ENCODE peak calls at places on chromosomes 1 and 21, in ten cellular contexts. O is amygdala; J is HCT116; V is NCI-H69; R is PC-3; A is SJSA1; P is T1000; L is stimulated activated CD4-positive, alpha-beta T cell treated with anti-CD3 and anti-CD28 coated beads, TNF-alpha, amount 100 ng/mL, for 4 hours; G is activated T-helper 9 cell treated with anti-CD3 and anti-CD28 coated beads, Interleukin-2, amount 50 U/mL, for 16 hours; K is left cardiac atrium. W is an unnamed sample.

GRCh38 chr1:102852583-102852982 is 255.7 kb downstream of the COL11A1 start:
- DNase-seq in O (no peak), J (no peak), V (no peak), R (peak), A (no peak), P (no peak), L (no peak), G (no peak), K (no peak), W (no peak)

GRCh38 chr1:172906778-172907592 is 143.8 kb downstream of the TNFSF18 start:
- DNase-seq in O (no peak), J (peak), V (no peak), R (peak), A (peak), P (peak), L (peak), G (no peak), K (no peak), W (peak)

GRCh38 chr1:93592636-93592949 is 89.0 kb downstream of the BCAR3 start:
- DNase-seq in O (no peak), J (no peak), V (peak), R (no peak), A (no peak), P (no peak), L (no peak), G (no peak), K (no peak), W (no peak)

GRCh38 chr1:234238060-234238459 is 135.2 kb upstream of the COA6 start:
- DNase-seq in O (no peak), J (no peak), V (peak), R (no peak), A (no peak), P (no peak), L (no peak), G (no peak), K (no peak), W (no peak)

GRCh38 chr1:26224606-26225005 is 9.4 kb upstream of the CEP85 start:
- DNase-seq in O (no peak), J (no peak), V (no peak), R (no peak), A (no peak), P (no peak), L (no peak), G (no peak), K (no peak), W (no peak)

GRCh38 chr1:193706763-193707162 is 520.4 kb upstream of the B3GALT2 start:
- DNase-seq in O (no peak), J (no peak), V (no peak), R (no peak), A (no peak), P (no peak), L (no peak), G (no peak), K (no peak), W (no peak)

GRCh38 chr1:247013391-247013790 is 5.5 kb upstream of the ZNF695 start:
- DNase-seq in O (no peak), J (no peak), V (no peak), R (no peak), A (no peak), P (no peak), L (no peak), G (no peak), K (no peak), W (no peak)

GRCh38 chr1:121546830-121547680 is 362.3 kb downstream of the SRGAP2C start:
- DNase-seq in O (no peak), J (no peak), V (no peak), R (peak), A (no peak), P (peak), L (no peak), G (no peak), K (no peak), W (no peak)

GRCh38 chr1:31428436-31429221 is 15.6 kb downstream of the SERINC2 start:
- DNase-seq in O (no peak), J (no peak), V (no peak), R (no peak), A (no peak), P (no peak), L (no peak), G (no peak), K (no peak), W (no peak)

GRCh38 chr1:110927484-110928075 is 36.1 kb downstream of the LRIF1 start:
- DNase-seq in O (no peak), J (peak), V (no peak), R (peak), A (no peak), P (no peak), L (no peak), G (no peak), K (no peak), W (no peak)

GRCh38 chr1:202279806-202280205 is 61.9 kb downstream of the UBE2T start:
- DNase-seq in O (no peak), J (no peak), V (no peak), R (peak), A (peak), P (no peak), L (no peak), G (no peak), K (no peak), W (no peak)

GRCh38 chr1:21663951-21664805 is 5.0 kb downstream of the RAP1GAP start:
- DNase-seq in O (no peak), J (no peak), V (no peak), R (no peak), A (no peak), P (no peak), L (no peak), G (no peak), K (no peak), W (no peak)

GRCh38 chr1:58204284-58204683 is 342.2 kb downstream of the OMA1 start:
- DNase-seq in O (no peak), J (no peak), V (peak), R (no peak), A (no peak), P (no peak), L (no peak), G (no peak), K (no peak), W (no peak)

GRCh38 chr1:10617931-10618885 is 143.5 kb downstream of the PEX14 start:
- DNase-seq in O (no peak), J (no peak), V (no peak), R (no peak), A (no peak), P (no peak), L (no peak), G (no peak), K (no peak), W (no peak)

GRCh38 chr1:70458120-70458519 is 47.1 kb downstream of the CTH start:
- DNase-seq in O (peak), J (no peak), V (peak), R (no peak), A (no peak), P (no peak), L (no peak), G (no peak), K (no peak), W (no peak)

GRCh38 chr1:30675761-30676160 is 47.6 kb downstream of the MATN1 start:
- DNase-seq in O (no peak), J (no peak), V (no peak), R (peak), A (peak), P (no peak), L (no peak), G (no peak), K (no peak), W (no peak)

GRCh38 chr21:42579456-42580075 is 65.9 kb downstream of the SLC37A1 start:
- DNase-seq in O (no peak), J (no peak), V (no peak), R (no peak), A (no peak), P (no peak), L (no peak), G (no peak), K (no peak), W (no peak)

GRCh38 chr1:26391450-26391849 is 18.9 kb upstream of the ZNF683 start:
- DNase-seq in O (no peak), J (peak), V (peak), R (peak), A (no peak), P (peak), L (no peak), G (no peak), K (no peak), W (peak)

GRCh38 chr1:155962599-155963211 is 15.6 kb downstream of the ARHGEF2 start:
- DNase-seq in O (no peak), J (no peak), V (no peak), R (peak), A (no peak), P (no peak), L (no peak), G (no peak), K (peak), W (no peak)

GRCh38 chr1:37995773-37996379 is 6.1 kb upstream of the SF3A3 start:
- DNase-seq in O (no peak), J (no peak), V (peak), R (no peak), A (peak), P (no peak), L (no peak), G (no peak), K (peak), W (no peak)

GRCh38 chr1:33137800-33138199 is 44.0 kb downstream of the TRIM62 start:
- DNase-seq in O (peak), J (no peak), V (peak), R (no peak), A (no peak), P (no peak), L (no peak), G (no peak), K (peak), W (no peak)

GRCh38 chr1:51956528-51957509 is 33.7 kb downstream of the RAB3B start:
- DNase-seq in O (no peak), J (peak), V (peak), R (no peak), A (peak), P (no peak), L (no peak), G (no peak), K (no peak), W (no peak)

GRCh38 chr21:42218836-42219605 is at the start of gene ABCG1:
- DNase-seq in O (no peak), J (no peak), V (peak), R (peak), A (no peak), P (no peak), L (no peak), G (no peak), K (peak), W (no peak)

GRCh38 chr1:212247179-212247721 is 38.0 kb upstream of the PPP2R5A start:
- DNase-seq in O (no peak), J (no peak), V (peak), R (no peak), A (peak), P (no peak), L (no peak), G (no peak), K (peak), W (no peak)

GRCh38 chr1:53878492-53879105 is 11.0 kb downstream of the YIPF1 start:
- DNase-seq in O (no peak), J (peak), V (peak), R (peak), A (peak), P (no peak), L (no peak), G (no peak), K (no peak), W (peak)

GRCh38 chr1:210400043-210400840 is 71.5 kb downstream of the HHAT start:
- DNase-seq in O (peak), J (peak), V (peak), R (peak), A (peak), P (peak), L (peak), G (peak), K (peak), W (peak)

GRCh38 chr1:193539731-193540459 is 353.5 kb upstream of the B3GALT2 start:
- DNase-seq in O (no peak), J (no peak), V (no peak), R (no peak), A (no peak), P (no peak), L (peak), G (peak), K (no peak), W (no peak)

GRCh38 chr1:43835141-43836021 is 98.2 kb upstream of the ARTN start:
- DNase-seq in O (no peak), J (peak), V (peak), R (peak), A (peak), P (peak), L (no peak), G (no peak), K (peak), W (no peak)